ENCODE peak calls at places on chromosome 15, in nine cellular contexts. V, L, F, H, W, Q, J, P and B are unnamed samples.

GRCh38 chr15:100311099-100311751 is 30.6 kb downstream of the ADAMTS17 start:
- DNase-seq in V (no peak), L (no peak), F (no peak), H (peak), W (no peak), Q (no peak), J (no peak), P (no peak), B (no peak)

GRCh38 chr15:62254137-62254934 is 89.3 kb upstream of the C2CD4B start:
- DNase-seq in V (peak), L (peak), F (peak), H (peak), W (peak), Q (peak), J (peak), P (no peak), B (peak)

GRCh38 chr15:66007663-66008262 is 138.5 kb downstream of the RAB11A start:
- DNase-seq in V (no peak), L (no peak), F (no peak), H (no peak), W (no peak), Q (no peak), J (peak), P (no peak), B (peak)

GRCh38 chr15:35358824-35359223 is 187.1 kb downstream of the DPH6 start:
- DNase-seq in V (no peak), L (no peak), F (no peak), H (no peak), W (no peak), Q (no peak), J (no peak), P (no peak), B (no peak)

GRCh38 chr15:68843425-68844311 is 23.0 kb upstream of the ANP32A start:
- DNase-seq in V (no peak), L (no peak), F (no peak), H (no peak), W (no peak), Q (peak), J (peak), P (no peak), B (peak)

GRCh38 chr15:45328663-45329062 is 49.7 kb downstream of the GATM start:
- DNase-seq in V (no peak), L (no peak), F (no peak), H (no peak), W (no peak), Q (no peak), J (no peak), P (no peak), B (no peak)

GRCh38 chr15:69908518-69909420 is 188.9 kb downstream of the TLE3 start:
- DNase-seq in V (no peak), L (no peak), F (no peak), H (no peak), W (no peak), Q (no peak), J (peak), P (no peak), B (no peak)

GRCh38 chr15:70437089-70437488 is 326.3 kb downstream of the UACA start:
- DNase-seq in V (no peak), L (no peak), F (no peak), H (no peak), W (no peak), Q (no peak), J (no peak), P (no peak), B (no peak)

GRCh38 chr15:82045179-82045891 is 483 bp downstream of the MEX3B start:
- DNase-seq in V (peak), L (peak), F (no peak), H (peak), W (peak), Q (peak), J (peak), P (no peak), B (peak)

GRCh38 chr15:74312445-74313007 is 54.9 kb downstream of the CYP11A1 start:
- DNase-seq in V (no peak), L (no peak), F (no peak), H (no peak), W (no peak), Q (no peak), J (no peak), P (peak), B (peak)

GRCh38 chr15:48945386-48945785 is 18.3 kb downstream of the SHC4 start:
- DNase-seq in V (no peak), L (no peak), F (no peak), H (no peak), W (no peak), Q (no peak), J (no peak), P (no peak), B (no peak)

GRCh38 chr15:60575995-60576394 is 97.1 kb upstream of the ICE2 start:
- DNase-seq in V (no peak), L (no peak), F (no peak), H (no peak), W (no peak), Q (no peak), J (no peak), P (no peak), B (no peak)

GRCh38 chr15:56339594-56339993 is 25.6 kb upstream of the TEX9 start:
- DNase-seq in V (no peak), L (no peak), F (no peak), H (no peak), W (no peak), Q (no peak), J (no peak), P (no peak), B (peak)

GRCh38 chr15:55267401-55268053 is 22.1 kb downstream of the RAB27A start:
- DNase-seq in V (peak), L (peak), F (peak), H (peak), W (peak), Q (peak), J (no peak), P (no peak), B (peak)

GRCh38 chr15:77830041-77830440 is 197.3 kb upstream of the LINGO1 start:
- DNase-seq in V (no peak), L (peak), F (no peak), H (no peak), W (no peak), Q (no peak), J (no peak), P (no peak), B (no peak)